ENCODE peak calls at places on chromosomes 2 and 18, in ten cellular contexts. K is IMR-90, P is mammary epithelial cell, R is keratinocyte, H is esophagus squamous epithelium, A is AG04450, X is body of pancreas, M is PC-9, J is fibroblast of lung, D is GM06990. F is an unnamed sample. For H3K27me3, the result is how much of the 10 kb centered on the place peaks cover.

GRCh38 chr18:47251289-47252120 is at the start of gene SKOR2:
- DNase-seq in K (no peak), P (no peak), R (no peak), H (no peak), A (no peak), X (no peak), M (no peak), J (no peak), D (no peak), F (no peak)

GRCh38 chr2:224405412-224405811 is 3.5 kb upstream of the FAM124B start:
- DNase-seq in K (no peak), P (no peak), R (no peak), H (no peak), A (no peak), X (no peak), M (no peak), J (no peak), D (no peak), F (no peak)

GRCh38 chr2:84960157-84960506 is 10.8 kb upstream of the KCMF1 start:
- DNase-seq in K (no peak), P (no peak), R (no peak), H (no peak), A (no peak), X (no peak), M (no peak), J (no peak), D (no peak), F (peak)

GRCh38 chr18:33755918-33756590 is 178.0 kb downstream of the ASXL3 start:
- DNase-seq in K (peak), P (peak), R (peak), H (no peak), A (peak), X (no peak), M (no peak), J (peak), D (no peak), F (peak)

GRCh38 chr2:137435176-137435575 is 529.1 kb upstream of the HNMT start:
- DNase-seq in K (no peak), P (peak), R (no peak), H (no peak), A (no peak), X (no peak), M (no peak), J (peak), D (no peak), F (peak)

GRCh38 chr2:222861411-222862067 is 703 bp downstream of the ACSL3 start:
- DNase-seq in K (no peak), P (peak), R (no peak), H (no peak), A (no peak), X (no peak), M (no peak), J (no peak), D (no peak), F (no peak)

GRCh38 chr18:48161201-48161910 is 230.9 kb upstream of the SMAD2 start:
- DNase-seq in K (peak), P (peak), R (peak), H (no peak), A (no peak), X (peak), M (peak), J (peak), D (peak), F (peak)

GRCh38 chr2:20514596-20515269 is 67.9 kb downstream of the RHOB start:
- DNase-seq in K (peak), P (peak), R (peak), H (no peak), A (peak), X (no peak), M (peak), J (peak), D (no peak), F (peak)

GRCh38 chr2:145017149-145017548 is 497.2 kb upstream of the ZEB2 start:
- DNase-seq in K (no peak), P (no peak), R (no peak), H (no peak), A (no peak), X (no peak), M (no peak), J (no peak), D (no peak), F (no peak)

GRCh38 chr2:28193552-28194383 is 198.9 kb upstream of the FOSL2 start:
- DNase-seq in K (peak), P (peak), R (no peak), H (no peak), A (no peak), X (no peak), M (no peak), J (peak), D (no peak), F (peak)

GRCh38 chr18:24057804-24058203 is 43.2 kb downstream of the TTC39C start:
- DNase-seq in K (no peak), P (no peak), R (no peak), H (no peak), A (no peak), X (no peak), M (no peak), J (no peak), D (no peak), F (no peak)

GRCh38 chr2:108268001-108268400 is 20.7 kb upstream of the SULT1C2 start:
- DNase-seq in K (peak), P (no peak), R (no peak), H (no peak), A (peak), X (no peak), M (no peak), J (peak), D (no peak), F (peak)

GRCh38 chr18:72869786-72870185 is 2.0 kb upstream of the NETO1 start:
- DNase-seq in K (no peak), P (no peak), R (no peak), H (no peak), A (no peak), X (no peak), M (no peak), J (no peak), D (no peak), F (no peak)

GRCh38 chr2:28333606-28334526 is 58.8 kb upstream of the FOSL2 start:
- DNase-seq in K (no peak), P (no peak), R (no peak), H (no peak), A (no peak), X (no peak), M (no peak), J (peak), D (no peak), F (no peak)

GRCh38 chr2:70984576-70985282 is 6.3 kb downstream of the ANKRD53 start:
- DNase-seq in K (peak), P (peak), R (no peak), H (no peak), A (no peak), X (peak), M (peak), J (peak), D (peak), F (peak)

GRCh38 chr2:126649101-126649500 is 6.9 kb upstream of the GYPC start:
- DNase-seq in K (no peak), P (no peak), R (no peak), H (no peak), A (no peak), X (no peak), M (no peak), J (no peak), D (no peak), F (no peak)

GRCh38 chr2:36485521-36485920 is 112.4 kb downstream of the FEZ2 start:
- DNase-seq in K (peak), P (peak), R (no peak), H (no peak), A (peak), X (no peak), M (peak), J (peak), D (no peak), F (peak)

GRCh38 chr2:221641181-221641871 is 69.2 kb upstream of the EPHA4 start:
- DNase-seq in K (no peak), P (no peak), R (no peak), H (no peak), A (no peak), X (no peak), M (peak), J (no peak), D (no peak), F (peak)

GRCh38 chr2:10664652-10665051 is 25.1 kb downstream of the NOL10 start:
- DNase-seq in K (no peak), P (no peak), R (no peak), H (no peak), A (no peak), X (no peak), M (no peak), J (no peak), D (no peak), F (no peak)

GRCh38 chr2:178836807-178837206 is 29.6 kb upstream of the TTN start:
- DNase-seq in K (no peak), P (no peak), R (no peak), H (no peak), A (no peak), X (no peak), M (no peak), J (no peak), D (no peak), F (no peak)

DNA sequence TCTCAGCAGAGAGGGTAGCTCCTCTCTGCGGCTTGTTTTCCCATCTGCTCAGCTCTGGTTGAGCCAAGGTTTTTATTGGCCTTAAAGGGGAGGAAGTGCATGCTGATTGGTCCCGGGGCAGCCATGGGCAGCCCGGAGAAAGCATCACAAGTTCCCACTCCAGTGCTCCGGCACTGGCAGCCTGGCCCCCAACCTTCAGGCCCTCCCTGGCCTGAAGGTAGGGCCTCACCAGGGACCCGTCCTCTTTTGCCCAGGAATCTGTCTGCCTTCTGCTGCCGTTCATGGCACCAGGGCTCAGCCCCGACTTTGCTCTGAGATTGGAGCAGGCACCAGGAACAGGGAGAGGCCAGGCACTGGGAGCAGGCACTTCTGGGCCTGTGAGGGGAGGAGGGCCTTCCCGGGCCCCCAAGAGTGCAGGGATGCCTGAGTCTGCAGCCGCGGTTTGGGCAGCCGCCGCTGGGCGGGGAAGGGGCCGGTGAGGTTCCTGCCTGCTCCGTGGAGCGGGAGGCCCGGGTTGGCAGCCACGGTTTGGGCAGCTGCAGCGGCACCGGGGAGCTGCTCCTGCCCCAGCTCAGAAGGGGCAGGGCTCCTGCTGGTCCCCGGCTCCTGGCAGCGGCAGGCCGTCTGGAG is 17.5 kb upstream of the ILKAP start:
- DNase-seq in K (no peak), P (peak), R (no peak), H (no peak), A (no peak), X (no peak), M (no peak), J (no peak), D (no peak), F (no peak)
- H3K4me3 ChIP-seq in K (no peak), P (no peak), R (no peak), H (no peak), A (no peak), X (no peak), M (no peak), J (no peak), D (no peak), F (no peak)

GRCh38 chr2:18455256-18455862 is 105.1 kb downstream of the RDH14 start:
- DNase-seq in K (peak), P (peak), R (no peak), H (no peak), A (no peak), X (no peak), M (no peak), J (peak), D (no peak), F (peak)
- TF ChIP-seq CTCF in K (peak), P (no peak), R (peak), H (no peak), A (peak), X (peak), M (peak), J (peak), D (peak), F (peak)

GRCh38 chr18:49878015-49878414 is 64.7 kb upstream of the ACAA2 start:
- DNase-seq in K (no peak), P (no peak), R (no peak), H (no peak), A (no peak), X (no peak), M (no peak), J (no peak), D (no peak), F (no peak)

GRCh38 chr18:49875155-49875554 is 61.8 kb upstream of the ACAA2 start:
- DNase-seq in K (no peak), P (no peak), R (no peak), H (no peak), A (no peak), X (no peak), M (no peak), J (no peak), D (no peak), F (no peak)

GRCh38 chr18:49878567-49878966 is 65.2 kb upstream of the ACAA2 start:
- DNase-seq in K (peak), P (peak), R (no peak), H (no peak), A (no peak), X (no peak), M (no peak), J (no peak), D (no peak), F (peak)

GRCh38 chr18:49875783-49876182 is 62.5 kb upstream of the ACAA2 start:
- DNase-seq in K (no peak), P (no peak), R (no peak), H (no peak), A (no peak), X (no peak), M (no peak), J (no peak), D (no peak), F (no peak)

GRCh38 chr18:49876536-49876935 is 63.2 kb upstream of the ACAA2 start:
- DNase-seq in K (no peak), P (no peak), R (no peak), H (no peak), A (no peak), X (no peak), M (no peak), J (no peak), D (no peak), F (no peak)
- H3K27me3 ChIP-seq in K (under half), P (under half), R (under half), H (under half), A (under half), X (under half), M (under half), J (under half), D (under half), F (under half)

DNA sequence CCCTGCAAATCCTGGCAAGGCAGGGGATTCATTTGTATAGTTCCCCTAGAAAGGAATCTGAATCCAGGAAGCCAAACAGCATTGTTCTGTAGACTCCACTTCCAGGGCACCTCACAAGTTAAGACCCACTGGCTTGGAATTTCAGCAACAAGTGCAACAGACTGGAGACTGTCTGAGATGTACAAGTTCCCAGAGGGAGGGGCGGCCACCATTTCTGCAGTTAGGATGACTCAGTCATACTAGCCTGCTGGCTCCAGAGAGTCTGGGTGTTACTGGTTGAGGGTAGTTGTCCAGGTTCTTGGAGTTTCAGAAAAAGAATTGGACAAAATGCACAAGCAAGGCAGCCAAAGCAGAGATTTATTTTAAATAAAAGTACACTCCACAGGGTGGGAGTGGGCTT is 384.2 kb downstream of the DSC3 start:
- DNase-seq in K (no peak), P (no peak), R (no peak), H (no peak), A (no peak), X (no peak), M (no peak), J (no peak), D (no peak), F (no peak)
- H3K4me3 ChIP-seq in K (no peak), P (no peak), R (no peak), H (no peak), A (no peak), X (no peak), M (no peak), J (no peak), D (no peak), F (no peak)